ENCODE peak calls at places on chromosomes 2 and 18, in nine cellular contexts. F is choroid plexus epithelial cell, A is kidney epithelial cell, U is fibroblast of mammary gland, R is tibial artery, B is MCF 10A, C is B cell, J is upper lobe of left lung, H is neural progenitor cell. W is an unnamed sample.

GRCh38 chr2:78861546-78861945 is 164.0 kb upstream of the REG3G start:
- DNase-seq in F (peak), U (no peak), A (no peak), C (no peak), J (no peak), H (peak), B (peak), R (no peak), W (no peak)

GRCh38 chr2:160460333-160460731 is 33.3 kb downstream of the RBMS1 start:
- DNase-seq in B (no peak), C (no peak), F (no peak), R (no peak), A (no peak), U (no peak), H (no peak), J (no peak), W (no peak)

GRCh38 chr18:36338420-36338933 is 41.0 kb downstream of the FHOD3 start:
- DNase-seq in C (no peak), J (no peak), H (no peak), A (no peak), R (no peak), F (no peak), U (no peak), B (no peak), W (no peak)

GRCh38 chr2:11863103-11863502 is 116.7 kb downstream of the LPIN1 start:
- DNase-seq in H (no peak), A (no peak), F (no peak), C (no peak), J (no peak), B (no peak), R (no peak), U (no peak), W (no peak)

GRCh38 chr2:156447761-156448160 is 11.6 kb downstream of the GPD2 start:
- DNase-seq in C (no peak), J (no peak), H (no peak), F (no peak), R (no peak), A (no peak), U (no peak), B (no peak), W (no peak)

GRCh38 chr18:73908323-73908722 is 239.3 kb downstream of the FBXO15 start:
- DNase-seq in C (no peak), U (peak), J (no peak), R (no peak), F (peak), A (no peak), B (peak), H (peak), W (peak)

GRCh38 chr2:218952160-218952559 is 7.3 kb upstream of the CDK5R2 start:
- DNase-seq in B (no peak), U (no peak), A (no peak), C (no peak), F (no peak), R (no peak), H (no peak), J (no peak), W (no peak)

GRCh38 chr2:1749750-1750149 is 5.4 kb upstream of the PXDN start:
- DNase-seq in B (no peak), C (no peak), U (no peak), F (no peak), J (no peak), R (no peak), A (no peak), H (no peak), W (peak)

GRCh38 chr18:44895176-44895798 is 214.6 kb downstream of the SETBP1 start:
- DNase-seq in R (peak), A (peak), U (peak), H (no peak), B (peak), C (no peak), F (peak), J (no peak), W (no peak)

GRCh38 chr2:198448803-198449202 is 644.4 kb downstream of the PLCL1 start:
- DNase-seq in J (no peak), H (no peak), A (no peak), R (no peak), B (no peak), C (no peak), F (no peak), U (no peak), W (no peak)

GRCh38 chr2:166410828-166411472 is 35.2 kb upstream of the SCN9A start:
- DNase-seq in J (no peak), H (no peak), F (peak), B (peak), A (peak), R (no peak), U (peak), C (no peak), W (no peak)

DNA sequence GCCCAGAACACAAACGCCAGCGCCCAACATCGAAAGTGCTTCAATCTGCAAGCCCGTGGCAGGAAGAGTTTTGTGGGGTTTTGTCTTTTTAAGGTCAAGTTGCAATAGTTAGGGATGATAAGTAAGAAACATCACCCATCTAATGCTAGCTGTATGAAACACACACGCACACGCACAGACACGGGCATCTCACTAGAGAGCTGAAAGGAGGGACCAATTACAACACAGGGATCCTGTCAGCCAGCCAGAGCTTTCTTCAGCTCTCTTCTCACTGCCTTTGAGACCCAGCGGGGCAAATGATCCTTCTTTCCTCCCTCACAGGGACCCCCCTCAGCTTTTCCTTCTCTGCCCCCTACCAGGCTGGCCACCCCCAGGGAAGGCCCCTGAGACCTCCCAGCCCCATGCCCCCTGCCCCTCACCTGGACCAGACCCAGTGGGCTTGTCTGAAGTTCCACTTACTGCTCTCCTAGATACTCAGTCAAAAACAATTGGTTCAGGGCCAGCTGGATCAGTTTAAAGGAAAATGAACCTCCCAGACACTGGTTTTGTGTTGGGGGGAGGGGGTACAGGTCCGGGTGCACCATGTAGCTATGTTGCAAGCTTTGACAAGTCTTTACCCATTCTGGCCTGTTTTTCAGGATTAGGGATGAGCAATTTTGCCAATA is 17.9 kb downstream of the CYP26B1 start:
- DNase-seq in A (no peak), U (no peak), R (no peak), B (peak), C (peak), H (no peak), J (no peak), F (no peak), W (no peak)
- TF ChIP-seq CTCF in A (no peak), U (no peak), R (no peak), B (no peak), C (no peak), H (no peak), J (no peak), F (no peak), W (no peak)

DNA sequence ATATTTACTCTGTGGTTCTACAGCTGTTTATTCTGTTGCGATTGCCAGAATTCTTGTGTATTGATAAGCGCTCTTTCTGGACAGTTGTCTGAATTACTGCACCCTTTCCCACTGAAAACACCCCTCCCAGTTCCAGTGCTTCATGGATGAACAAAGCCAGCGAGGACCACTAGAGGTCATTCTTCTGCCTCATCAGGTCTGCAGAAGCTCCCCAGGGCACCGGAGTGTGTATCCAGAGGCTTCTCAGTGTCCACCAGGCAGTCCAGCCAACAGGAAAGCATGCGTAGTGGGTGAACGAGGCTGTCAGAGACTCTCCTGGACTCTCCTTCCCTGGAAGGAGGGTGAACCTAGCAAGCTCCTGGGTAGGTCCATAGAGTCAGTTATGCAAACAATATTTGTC is 40.6 kb upstream of the INHBB start:
- DNase-seq in F (peak), H (peak), J (no peak), C (no peak), R (no peak), A (no peak), U (no peak), B (no peak), W (no peak)
- TF ChIP-seq CTCF in F (peak), H (peak), J (no peak), C (no peak), R (no peak), A (no peak), U (peak), B (no peak), W (no peak)

DNA sequence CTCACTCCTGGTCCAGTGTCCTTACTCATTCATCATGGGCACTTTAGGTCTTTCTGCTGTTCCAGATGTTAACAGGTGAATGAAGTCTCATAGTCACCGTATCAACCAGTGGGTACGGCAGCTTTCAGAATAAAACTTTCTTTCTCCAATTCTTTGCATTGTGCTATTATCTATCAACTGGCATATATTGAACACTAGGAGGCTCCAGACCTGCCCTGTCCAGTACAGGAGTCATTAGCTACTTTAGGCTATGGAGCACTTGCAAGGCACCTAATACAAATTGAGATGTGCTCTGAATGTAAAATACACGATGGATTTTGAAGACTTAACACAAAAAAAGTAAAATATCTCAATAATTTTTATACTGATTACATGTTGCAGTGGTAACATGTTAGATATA is 43.2 kb upstream of the NEB start:
- DNase-seq in F (no peak), B (no peak), R (no peak), J (no peak), U (no peak), A (no peak), H (no peak), C (no peak), W (no peak)
- TF ChIP-seq CTCF in F (peak), B (no peak), R (no peak), J (no peak), U (peak), A (peak), H (peak), C (no peak), W (no peak)

GRCh38 chr2:54757496-54757895 is 34.0 kb downstream of the EML6 start:
- DNase-seq in F (peak), C (peak), U (peak), B (no peak), A (no peak), H (no peak), J (no peak), R (no peak), W (no peak)
- TF ChIP-seq CTCF in F (no peak), C (no peak), U (no peak), B (no peak), A (no peak), H (no peak), J (no peak), R (no peak), W (no peak)

GRCh38 chr2:171999604-172000469 is at the start of gene METAP1D:
- DNase-seq in J (peak), B (peak), C (peak), R (peak), U (peak), H (peak), A (peak), F (peak), W (peak)
- TF ChIP-seq CTCF in J (no peak), B (no peak), C (no peak), R (no peak), U (no peak), H (no peak), A (no peak), F (no peak), W (no peak)

GRCh38 chr2:201622306-201622705 is 21.0 kb downstream of the TMEM237 start:
- DNase-seq in A (no peak), B (no peak), U (peak), H (no peak), F (peak), R (no peak), J (no peak), C (no peak), W (no peak)

GRCh38 chr2:201621293-201621999 is 21.9 kb downstream of the TMEM237 start:
- DNase-seq in A (no peak), B (no peak), R (no peak), H (no peak), C (no peak), J (no peak), F (peak), U (no peak), W (no peak)

DNA sequence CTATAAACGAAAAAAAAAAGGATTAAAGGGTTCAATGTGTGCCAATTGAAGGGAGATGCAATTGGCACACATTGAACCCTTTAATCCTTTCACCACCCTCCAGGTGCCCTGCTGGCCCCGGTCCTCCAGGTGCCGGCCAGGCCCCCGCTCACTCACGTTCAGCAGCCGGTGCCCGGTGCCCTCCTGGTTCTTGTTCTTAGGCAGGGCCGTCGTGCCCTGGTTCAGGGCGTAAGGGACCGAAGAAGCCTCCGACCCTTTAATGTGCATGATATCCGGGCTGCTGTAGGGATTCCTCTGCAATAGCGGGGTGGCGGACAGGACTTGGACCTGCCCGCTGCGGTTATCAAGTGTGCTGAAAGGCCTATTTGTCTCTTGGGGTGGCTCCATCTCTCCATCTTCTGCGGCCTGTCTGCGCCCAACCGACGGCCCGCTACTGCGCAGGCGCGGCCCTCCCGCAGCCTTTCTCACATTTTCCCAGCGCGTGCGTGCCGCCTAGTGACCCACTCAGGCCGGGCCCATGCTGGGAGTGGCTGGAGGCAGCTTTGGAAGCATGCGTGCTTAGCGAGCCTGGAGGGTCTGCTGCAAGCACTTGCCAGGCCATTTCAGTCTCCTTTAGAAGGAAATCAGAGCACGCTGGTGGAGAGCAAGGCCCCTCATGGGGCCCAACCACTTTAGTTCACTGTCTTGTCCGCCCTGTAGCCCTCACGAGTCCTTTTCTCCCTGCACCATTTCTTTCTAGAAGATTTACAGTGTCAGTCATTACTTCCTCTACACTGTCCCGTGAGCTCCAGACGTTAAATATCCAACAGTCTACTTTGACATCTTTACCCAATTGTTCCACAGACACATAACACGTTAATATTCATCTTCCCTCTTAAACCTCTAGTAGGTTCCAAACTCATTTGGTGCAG is 24.3 kb downstream of the TMEM237 start:
- DNase-seq in B (no peak), R (peak), H (no peak), A (no peak), U (peak), C (peak), J (peak), F (peak), W (no peak)
- TF ChIP-seq CTCF in B (no peak), R (peak), H (no peak), A (peak), U (peak), C (no peak), J (no peak), F (peak), W (no peak)

DNA sequence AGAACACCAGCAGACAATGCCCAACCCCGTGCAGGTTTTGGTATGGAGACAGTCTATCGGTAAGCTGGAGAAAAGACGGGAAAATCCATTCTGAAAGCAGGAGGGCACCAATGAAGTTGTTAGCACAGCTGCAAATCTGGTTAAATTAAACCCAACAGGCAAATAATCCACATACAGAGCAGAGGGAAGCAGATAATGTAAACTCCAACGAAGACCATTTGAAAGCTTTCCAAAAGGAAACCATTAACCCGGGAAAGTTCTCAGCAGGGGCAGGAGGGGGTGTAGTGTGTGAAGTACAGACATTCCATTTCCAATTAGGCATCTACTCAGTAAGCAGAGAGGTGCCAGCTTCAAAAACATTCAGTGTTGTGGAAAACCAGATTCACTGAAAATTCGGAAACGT is 10.3 kb downstream of the EDAR start:
- DNase-seq in B (no peak), J (no peak), R (no peak), U (no peak), C (no peak), A (no peak), F (no peak), H (peak), W (no peak)
- TF ChIP-seq CTCF in B (no peak), J (no peak), R (no peak), U (no peak), C (no peak), A (no peak), F (no peak), H (no peak), W (no peak)

DNA sequence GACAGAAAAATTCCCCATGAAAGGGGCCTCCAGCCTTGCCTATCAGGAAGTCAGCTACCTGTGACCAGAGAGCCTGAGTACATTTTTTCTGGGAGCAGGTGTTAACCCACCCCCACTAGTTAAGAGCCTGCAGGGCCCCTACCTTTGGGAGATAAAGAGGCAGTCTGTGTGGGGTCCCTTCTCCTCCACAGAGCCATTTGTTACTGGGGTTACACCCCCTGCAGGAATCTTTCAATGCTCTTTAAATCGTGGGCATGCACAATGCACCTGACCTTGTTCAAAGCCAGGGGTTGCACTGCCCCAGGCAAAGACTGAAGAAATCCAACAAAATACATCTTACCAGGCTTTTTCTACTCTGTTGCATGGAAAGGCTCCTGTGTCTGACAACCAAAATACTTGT is 15.7 kb upstream of the LYPD6 start:
- DNase-seq in U (no peak), F (no peak), J (no peak), H (peak), R (no peak), A (no peak), C (no peak), B (no peak), W (no peak)
- TF ChIP-seq CTCF in U (no peak), F (no peak), J (no peak), H (no peak), R (no peak), A (no peak), C (no peak), B (no peak), W (no peak)